ENCODE peak calls at places on chromosomes 6 and 20, in eight cellular contexts. I, J, W, V, X, B, G and E are unnamed samples.

GRCh38 chr20:50838322-50838625 is 43.4 kb downstream of the BCAS4 start:
- DNase-seq in I (no peak), J (no peak), W (no peak), V (no peak), X (no peak), B (no peak), G (no peak), E (no peak)

GRCh38 chr6:132818404-132819359 is 4.3 kb downstream of the RPS12 start:
- DNase-seq in I (no peak), J (no peak), W (peak), V (no peak), X (no peak), B (no peak), G (no peak), E (no peak)

GRCh38 chr6:1381397-1382330 is 7.7 kb upstream of the FOXF2 start:
- DNase-seq in I (no peak), J (no peak), W (peak), V (no peak), X (no peak), B (peak), G (no peak), E (peak)

GRCh38 chr6:113859349-113860164 is 2.4 kb downstream of the MARCKS start:
- DNase-seq in I (no peak), J (peak), W (peak), V (peak), X (no peak), B (peak), G (peak), E (peak)

GRCh38 chr6:5511924-5512323 is 250.6 kb downstream of the FARS2 start:
- DNase-seq in I (no peak), J (no peak), W (peak), V (no peak), X (peak), B (no peak), G (no peak), E (no peak)

GRCh38 chr6:134288538-134289203 is 29.2 kb downstream of the SGK1 start:
- DNase-seq in I (no peak), J (no peak), W (peak), V (peak), X (peak), B (peak), G (no peak), E (peak)

GRCh38 chr6:36241728-36242127 is 28.1 kb upstream of the PNPLA1 start:
- DNase-seq in I (no peak), J (no peak), W (peak), V (no peak), X (no peak), B (peak), G (no peak), E (peak)

GRCh38 chr6:137297887-137298286 is 78.7 kb upstream of the IFNGR1 start:
- DNase-seq in I (no peak), J (no peak), W (peak), V (no peak), X (no peak), B (no peak), G (no peak), E (no peak)

GRCh38 chr20:6055981-6056569 is 2.2 kb upstream of the LRRN4 start:
- DNase-seq in I (no peak), J (no peak), W (no peak), V (no peak), X (no peak), B (no peak), G (no peak), E (no peak)

GRCh38 chr6:13590574-13591153 is 16.3 kb downstream of the SIRT5 start:
- DNase-seq in I (no peak), J (no peak), W (no peak), V (no peak), X (no peak), B (no peak), G (no peak), E (no peak)

GRCh38 chr6:163248051-163248450 is 166.5 kb upstream of the QKI start:
- DNase-seq in I (no peak), J (no peak), W (no peak), V (no peak), X (no peak), B (no peak), G (no peak), E (no peak)

GRCh38 chr6:4272996-4273395 is 137.6 kb upstream of the ECI2 start:
- DNase-seq in I (no peak), J (no peak), W (no peak), V (no peak), X (no peak), B (no peak), G (no peak), E (no peak)

GRCh38 chr20:43755851-43756250 is 29.0 kb upstream of the GTSF1L start:
- DNase-seq in I (no peak), J (no peak), W (peak), V (no peak), X (no peak), B (no peak), G (no peak), E (no peak)

GRCh38 chr6:131923356-131923755 is 27.8 kb downstream of the CCN2 start:
- DNase-seq in I (no peak), J (peak), W (peak), V (peak), X (no peak), B (peak), G (peak), E (peak)

GRCh38 chr6:80183019-80183418 is 76.5 kb downstream of the BCKDHB start:
- DNase-seq in I (no peak), J (no peak), W (no peak), V (no peak), X (no peak), B (no peak), G (no peak), E (no peak)

GRCh38 chr6:140051521-140052455 is 677.3 kb upstream of the CITED2 start:
- DNase-seq in I (no peak), J (no peak), W (peak), V (peak), X (peak), B (no peak), G (no peak), E (no peak)

GRCh38 chr20:54431545-54431944 is 43.8 kb upstream of the DOK5 start:
- DNase-seq in I (no peak), J (no peak), W (no peak), V (no peak), X (no peak), B (no peak), G (no peak), E (no peak)

GRCh38 chr6:160837146-160837545 is 135.1 kb downstream of the PLG start:
- DNase-seq in I (no peak), J (no peak), W (no peak), V (no peak), X (no peak), B (peak), G (no peak), E (no peak)

GRCh38 chr20:43191946-43192847 is 2.5 kb upstream of the PTPRT start:
- DNase-seq in I (no peak), J (no peak), W (peak), V (peak), X (no peak), B (no peak), G (no peak), E (peak)

GRCh38 chr20:63751471-63752271 is 12.1 kb downstream of the SLC2A4RG start:
- DNase-seq in I (no peak), J (no peak), W (no peak), V (no peak), X (no peak), B (no peak), G (no peak), E (no peak)

GRCh38 chr6:43733471-43734293 is 36.3 kb upstream of the VEGFA start:
- DNase-seq in I (peak), J (no peak), W (no peak), V (no peak), X (no peak), B (peak), G (no peak), E (peak)

GRCh38 chr20:64161595-64162238 is 2.5 kb upstream of the MYT1 start:
- DNase-seq in I (no peak), J (peak), W (peak), V (peak), X (no peak), B (peak), G (no peak), E (peak)

GRCh38 chr20:41032243-41032642 is 3.6 kb downstream of the TOP1 start:
- DNase-seq in I (no peak), J (no peak), W (peak), V (no peak), X (no peak), B (no peak), G (no peak), E (no peak)

GRCh38 chr6:152472325-152472724 is 164.8 kb downstream of the SYNE1 start:
- DNase-seq in I (no peak), J (no peak), W (no peak), V (no peak), X (no peak), B (no peak), G (no peak), E (no peak)

GRCh38 chr6:84774174-84775158 is 10.1 kb upstream of the TBX18 start:
- DNase-seq in I (no peak), J (peak), W (peak), V (peak), X (no peak), B (no peak), G (peak), E (peak)

GRCh38 chr6:107731422-107732319 is 92.4 kb downstream of the SCML4 start:
- DNase-seq in I (peak), J (no peak), W (no peak), V (no peak), X (no peak), B (peak), G (no peak), E (no peak)

GRCh38 chr6:18595774-18596528 is 208.8 kb downstream of the RNF144B start:
- DNase-seq in I (peak), J (peak), W (peak), V (peak), X (peak), B (peak), G (peak), E (peak)

GRCh38 chr6:152380993-152381898 is 255.9 kb downstream of the SYNE1 start:
- DNase-seq in I (peak), J (peak), W (peak), V (peak), X (peak), B (no peak), G (peak), E (no peak)

GRCh38 chr20:64247970-64248841 is 7.3 kb upstream of the PCMTD2 start:
- DNase-seq in I (no peak), J (no peak), W (no peak), V (no peak), X (no peak), B (no peak), G (no peak), E (no peak)

DNA sequence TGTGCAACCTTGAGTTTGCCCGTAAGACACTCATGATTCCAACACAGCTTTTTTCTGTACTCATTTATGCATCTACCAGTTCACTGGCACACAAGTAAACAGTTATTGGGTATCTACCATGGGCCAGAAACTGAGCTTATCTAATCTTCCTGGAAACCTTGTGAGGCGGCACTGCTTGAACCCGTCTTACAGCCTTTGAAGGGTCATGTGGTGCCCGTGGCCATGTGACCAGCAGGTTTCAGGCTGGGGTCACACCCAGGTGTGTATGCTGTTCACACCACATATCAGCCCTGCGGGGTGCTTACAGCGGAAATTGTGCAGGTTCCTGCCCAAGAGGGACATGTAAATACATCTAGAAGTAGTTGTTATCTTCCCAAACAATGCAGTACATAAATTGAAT is 6.1 kb downstream of the THBD start:
- DNase-seq in I (no peak), J (no peak), W (no peak), V (no peak), X (no peak), B (no peak), G (no peak), E (no peak)
- TF ChIP-seq CTCF in I (no peak), J (no peak), W (no peak), V (no peak), X (no peak), B (no peak), G (no peak), E (no peak)

DNA sequence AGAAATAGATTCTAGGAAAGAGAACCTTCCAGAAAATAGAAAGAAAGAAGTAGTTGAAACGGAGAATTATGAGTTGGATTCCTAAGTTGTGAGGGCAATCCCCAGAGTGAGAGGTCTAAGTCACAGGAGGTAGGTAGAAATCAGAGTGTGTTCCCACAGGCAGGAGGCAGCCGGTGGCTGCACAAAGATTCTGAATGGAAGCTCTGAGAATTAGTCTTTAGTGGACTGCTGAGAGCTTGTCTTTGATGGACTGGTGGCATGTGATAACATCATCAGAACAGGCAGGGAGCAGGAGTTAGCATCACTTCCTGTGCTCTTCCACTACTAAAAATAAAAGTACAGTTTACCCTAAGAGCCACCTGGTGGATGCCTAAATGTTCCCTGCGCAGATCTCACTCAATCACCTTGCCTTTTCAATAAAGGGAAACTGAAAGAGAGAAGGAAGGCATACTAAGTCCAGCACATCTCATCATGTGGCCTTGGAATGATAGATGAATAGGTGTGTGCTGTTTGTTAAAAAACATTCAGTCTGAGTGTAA is 294.6 kb upstream of the POU3F2 start:
- DNase-seq in I (no peak), J (no peak), W (no peak), V (no peak), X (no peak), B (no peak), G (no peak), E (peak)
- TF ChIP-seq CTCF in I (no peak), J (no peak), W (no peak), V (no peak), X (no peak), B (no peak), G (no peak), E (no peak)

DNA sequence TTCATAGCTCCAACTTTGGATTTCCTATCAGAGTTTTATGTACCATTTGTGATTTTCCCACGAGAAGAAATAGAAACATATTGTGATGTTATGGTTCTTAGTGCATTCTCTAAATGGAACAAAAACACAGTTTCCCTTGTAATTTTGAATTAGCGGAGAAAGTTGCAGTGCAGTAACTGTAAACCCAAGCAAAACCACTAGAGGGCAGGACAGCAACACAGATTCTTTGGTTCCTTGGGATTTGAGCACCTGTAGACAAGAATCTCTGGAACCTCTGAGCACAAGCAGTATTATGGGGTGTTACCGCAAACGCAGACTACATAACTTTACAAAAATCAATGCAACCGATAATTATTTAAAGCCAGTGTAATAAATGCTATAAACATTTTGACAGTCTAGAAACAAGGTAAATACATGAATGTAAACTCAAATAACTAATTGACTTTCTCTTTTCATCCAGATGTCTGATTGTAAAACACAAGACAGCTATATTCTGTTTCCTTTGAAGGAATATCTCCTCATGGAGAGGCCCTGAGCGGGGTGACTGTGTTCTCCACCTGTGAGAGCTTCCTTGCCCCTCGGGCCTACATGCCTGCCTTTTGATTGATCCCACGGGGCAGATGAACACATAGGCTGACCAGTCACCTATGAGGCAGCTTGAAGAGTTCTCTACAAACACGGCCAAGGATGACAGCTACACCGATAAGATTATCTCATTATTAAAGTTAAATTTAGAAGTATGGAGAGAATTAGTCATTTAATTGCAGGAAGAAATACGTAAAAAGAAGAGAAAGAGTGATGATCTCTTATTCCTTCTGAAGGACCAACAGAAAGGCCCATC is 67.5 kb upstream of the COL21A1 start:
- DNase-seq in I (no peak), J (no peak), W (peak), V (peak), X (no peak), B (no peak), G (no peak), E (peak)
- TF ChIP-seq CTCF in I (peak), J (peak), W (peak), V (peak), X (peak), B (peak), G (peak), E (peak)

GRCh38 chr20:17636523-17637412 is 45.3 kb downstream of the RRBP1 start:
- DNase-seq in I (no peak), J (no peak), W (no peak), V (no peak), X (no peak), B (no peak), G (no peak), E (no peak)
- TF ChIP-seq CTCF in I (no peak), J (no peak), W (peak), V (no peak), X (no peak), B (no peak), G (no peak), E (no peak)